ENCODE peak calls at places on chromosomes 2 and 18, in ten cellular contexts. One of them, this sample, is unnamed.

GRCh38 chr2:197575987-197576386 is 60.1 kb downstream of the MOB4 start:
- DNase-seq in HT1080: no peak
- DNase-seq in pancreas: no peak
- DNase-seq in fibroblast of the aortic adventitia: peak
- DNase-seq in BJ: no peak
- DNase-seq in ACHN: no peak
- DNase-seq in small intestine: no peak
- DNase-seq in central memory CD4-positive, alpha-beta T cell: no peak
- DNase-seq in NCI-H460: peak
- DNase-seq in body of pancreas: no peak
- DNase-seq in this sample: peak

GRCh38 chr2:240602266-240603050 is 15.9 kb downstream of the CAPN10 start:
- DNase-seq in fibroblast of the aortic adventitia: no peak
- DNase-seq in body of pancreas: no peak
- DNase-seq in ACHN: no peak
- DNase-seq in NCI-H460: no peak
- DNase-seq in central memory CD4-positive, alpha-beta T cell: no peak
- DNase-seq in HT1080: no peak
- DNase-seq in pancreas: no peak
- DNase-seq in BJ: no peak
- DNase-seq in small intestine: no peak
- DNase-seq in this sample: no peak

GRCh38 chr2:122635649-122636496 is 880.4 kb downstream of the TSN start:
- DNase-seq in pancreas: no peak
- DNase-seq in ACHN: no peak
- DNase-seq in BJ: no peak
- DNase-seq in central memory CD4-positive, alpha-beta T cell: no peak
- DNase-seq in fibroblast of the aortic adventitia: no peak
- DNase-seq in small intestine: no peak
- DNase-seq in NCI-H460: peak
- DNase-seq in body of pancreas: no peak
- DNase-seq in HT1080: peak
- DNase-seq in this sample: peak

GRCh38 chr2:44107974-44108373 is 60.7 kb upstream of the PPM1B start:
- DNase-seq in HT1080: no peak
- DNase-seq in NCI-H460: no peak
- DNase-seq in body of pancreas: no peak
- DNase-seq in ACHN: no peak
- DNase-seq in BJ: no peak
- DNase-seq in pancreas: no peak
- DNase-seq in small intestine: no peak
- DNase-seq in central memory CD4-positive, alpha-beta T cell: no peak
- DNase-seq in fibroblast of the aortic adventitia: no peak
- DNase-seq in this sample: no peak

GRCh38 chr2:206192157-206192556 is 32.5 kb downstream of the EEF1B2 start:
- DNase-seq in ACHN: no peak
- DNase-seq in small intestine: no peak
- DNase-seq in fibroblast of the aortic adventitia: no peak
- DNase-seq in body of pancreas: no peak
- DNase-seq in central memory CD4-positive, alpha-beta T cell: no peak
- DNase-seq in HT1080: no peak
- DNase-seq in pancreas: no peak
- DNase-seq in BJ: no peak
- DNase-seq in NCI-H460: no peak
- DNase-seq in this sample: no peak

GRCh38 chr18:48955528-48956261 is 4.9 kb upstream of the SMAD7 start:
- DNase-seq in central memory CD4-positive, alpha-beta T cell: peak
- DNase-seq in pancreas: no peak
- DNase-seq in NCI-H460: no peak
- DNase-seq in body of pancreas: peak
- DNase-seq in BJ: peak
- DNase-seq in HT1080: peak
- DNase-seq in ACHN: peak
- DNase-seq in fibroblast of the aortic adventitia: peak
- DNase-seq in small intestine: no peak
- DNase-seq in this sample: peak

GRCh38 chr2:158079672-158080071 is 22.0 kb upstream of the UPP2 start:
- DNase-seq in HT1080: peak
- DNase-seq in NCI-H460: peak
- DNase-seq in small intestine: no peak
- DNase-seq in central memory CD4-positive, alpha-beta T cell: no peak
- DNase-seq in BJ: no peak
- DNase-seq in ACHN: no peak
- DNase-seq in body of pancreas: no peak
- DNase-seq in pancreas: no peak
- DNase-seq in fibroblast of the aortic adventitia: peak
- DNase-seq in this sample: no peak

GRCh38 chr2:172726172-172726735 is 9.4 kb upstream of the RAPGEF4 start:
- DNase-seq in body of pancreas: no peak
- DNase-seq in pancreas: no peak
- DNase-seq in NCI-H460: no peak
- DNase-seq in BJ: no peak
- DNase-seq in central memory CD4-positive, alpha-beta T cell: no peak
- DNase-seq in HT1080: peak
- DNase-seq in ACHN: no peak
- DNase-seq in fibroblast of the aortic adventitia: peak
- DNase-seq in small intestine: peak
- DNase-seq in this sample: peak

GRCh38 chr2:128809256-128809636 is 490.6 kb upstream of the HS6ST1 start:
- DNase-seq in small intestine: no peak
- DNase-seq in pancreas: no peak
- DNase-seq in NCI-H460: no peak
- DNase-seq in body of pancreas: no peak
- DNase-seq in ACHN: no peak
- DNase-seq in BJ: no peak
- DNase-seq in central memory CD4-positive, alpha-beta T cell: no peak
- DNase-seq in HT1080: no peak
- DNase-seq in fibroblast of the aortic adventitia: peak
- DNase-seq in this sample: no peak

GRCh38 chr2:67075530-67076253 is 321.4 kb upstream of the ETAA1 start:
- DNase-seq in body of pancreas: no peak
- DNase-seq in pancreas: no peak
- DNase-seq in HT1080: no peak
- DNase-seq in fibroblast of the aortic adventitia: no peak
- DNase-seq in NCI-H460: no peak
- DNase-seq in ACHN: no peak
- DNase-seq in central memory CD4-positive, alpha-beta T cell: no peak
- DNase-seq in BJ: no peak
- DNase-seq in small intestine: no peak
- DNase-seq in this sample: peak

GRCh38 chr2:133422946-133423345 is 145.3 kb downstream of the NCKAP5 start:
- DNase-seq in central memory CD4-positive, alpha-beta T cell: no peak
- DNase-seq in fibroblast of the aortic adventitia: peak
- DNase-seq in ACHN: peak
- DNase-seq in body of pancreas: no peak
- DNase-seq in NCI-H460: no peak
- DNase-seq in BJ: peak
- DNase-seq in small intestine: no peak
- DNase-seq in pancreas: no peak
- DNase-seq in HT1080: no peak
- DNase-seq in this sample: peak

GRCh38 chr2:189613650-189614420 is 33.2 kb upstream of the SLC40A1 start:
- DNase-seq in small intestine: peak
- DNase-seq in central memory CD4-positive, alpha-beta T cell: no peak
- DNase-seq in pancreas: no peak
- DNase-seq in HT1080: no peak
- DNase-seq in NCI-H460: peak
- DNase-seq in fibroblast of the aortic adventitia: peak
- DNase-seq in BJ: no peak
- DNase-seq in body of pancreas: no peak
- DNase-seq in ACHN: peak
- DNase-seq in this sample: no peak

GRCh38 chr18:26649193-26649543 is 100.8 kb upstream of the KCTD1 start:
- DNase-seq in small intestine: no peak
- DNase-seq in pancreas: no peak
- DNase-seq in ACHN: no peak
- DNase-seq in body of pancreas: no peak
- DNase-seq in central memory CD4-positive, alpha-beta T cell: no peak
- DNase-seq in NCI-H460: no peak
- DNase-seq in BJ: no peak
- DNase-seq in HT1080: no peak
- DNase-seq in fibroblast of the aortic adventitia: no peak
- DNase-seq in this sample: no peak

GRCh38 chr18:25348361-25349130 is 3.4 kb downstream of the ZNF521 start:
- DNase-seq in small intestine: no peak
- DNase-seq in HT1080: no peak
- DNase-seq in fibroblast of the aortic adventitia: no peak
- DNase-seq in central memory CD4-positive, alpha-beta T cell: no peak
- DNase-seq in NCI-H460: no peak
- DNase-seq in ACHN: no peak
- DNase-seq in pancreas: no peak
- DNase-seq in body of pancreas: no peak
- DNase-seq in BJ: no peak
- DNase-seq in this sample: peak